ENCODE peak calls at places on chromosome 4, in eight cellular contexts. K is AG10803; I is lung; D is CD4-positive, alpha-beta T cell; V is GM12864; M is coronary artery; Y is activated T-helper 1 cell treated with Interleukin-2 at 50 U/mL for 16 hours; U is GM04503. S is an unnamed sample.

GRCh38 chr4:183747931-183748664 is 89.0 kb downstream of the TRAPPC11 start:
- DNase-seq in K (peak), I (peak), D (no peak), V (no peak), M (no peak), Y (no peak), U (no peak), S (no peak)

GRCh38 chr4:140426610-140427103 is 791 bp downstream of the CLGN start:
- DNase-seq in K (no peak), I (no peak), D (no peak), V (no peak), M (no peak), Y (no peak), U (no peak), S (no peak)

GRCh38 chr4:148442830-148443549 is 776 bp upstream of the NR3C2 start:
- DNase-seq in K (no peak), I (no peak), D (no peak), V (no peak), M (no peak), Y (no peak), U (no peak), S (no peak)

GRCh38 chr4:143437476-143437875 is 76.0 kb upstream of the SMARCA5 start:
- DNase-seq in K (no peak), I (no peak), D (no peak), V (no peak), M (no peak), Y (no peak), U (no peak), S (no peak)

GRCh38 chr4:152094851-152095700 is 334.3 kb upstream of the GATB start:
- DNase-seq in K (peak), I (no peak), D (no peak), V (no peak), M (no peak), Y (no peak), U (peak), S (no peak)

GRCh38 chr4:164345756-164346155 is 408.2 kb upstream of the SMIM31 start:
- DNase-seq in K (no peak), I (no peak), D (no peak), V (no peak), M (no peak), Y (no peak), U (no peak), S (no peak)

GRCh38 chr4:79613269-79613995 is 205.4 kb upstream of the GK2 start:
- DNase-seq in K (no peak), I (no peak), D (no peak), V (no peak), M (no peak), Y (no peak), U (no peak), S (no peak)

GRCh38 chr4:111945014-111945413 is 200.2 kb upstream of the FAM241A start:
- DNase-seq in K (peak), I (no peak), D (no peak), V (no peak), M (no peak), Y (no peak), U (no peak), S (no peak)

GRCh38 chr4:93084599-93085305 is 743.8 kb upstream of the ATOH1 start:
- DNase-seq in K (no peak), I (no peak), D (no peak), V (no peak), M (no peak), Y (no peak), U (no peak), S (peak)

GRCh38 chr4:115234405-115235093 is 121.1 kb upstream of the NDST4 start:
- DNase-seq in K (no peak), I (no peak), D (no peak), V (no peak), M (no peak), Y (no peak), U (no peak), S (no peak)

GRCh38 chr4:77263247-77263646 is 106.2 kb downstream of the CCNG2 start:
- DNase-seq in K (no peak), I (no peak), D (no peak), V (no peak), M (no peak), Y (no peak), U (no peak), S (no peak)

GRCh38 chr4:62549601-62550000 is 1349.5 kb downstream of the ADGRL3 start:
- DNase-seq in K (no peak), I (no peak), D (no peak), V (no peak), M (no peak), Y (no peak), U (no peak), S (no peak)

GRCh38 chr4:38865445-38865844 is 2.2 kb upstream of the FAM114A1 start:
- DNase-seq in K (no peak), I (no peak), D (no peak), V (no peak), M (no peak), Y (no peak), U (no peak), S (no peak)

GRCh38 chr4:88963817-88964216 is 93.2 kb downstream of the FAM13A start:
- DNase-seq in K (peak), I (no peak), D (no peak), V (no peak), M (no peak), Y (no peak), U (no peak), S (no peak)

GRCh38 chr4:70269674-70270073 is 27.3 kb downstream of the CSN3 start:
- DNase-seq in K (no peak), I (no peak), D (no peak), V (no peak), M (no peak), Y (no peak), U (no peak), S (no peak)

GRCh38 chr4:41505161-41505653 is 32.8 kb upstream of the LIMCH1 start:
- DNase-seq in K (peak), I (no peak), D (no peak), V (no peak), M (peak), Y (no peak), U (peak), S (no peak)

GRCh38 chr4:112327950-112328349 is 30.8 kb downstream of the ALPK1 start:
- DNase-seq in K (peak), I (no peak), D (no peak), V (no peak), M (no peak), Y (no peak), U (peak), S (no peak)

GRCh38 chr4:59060895-59061294 is 1950.7 kb upstream of the IGFBP7 start:
- DNase-seq in K (no peak), I (no peak), D (no peak), V (no peak), M (no peak), Y (no peak), U (no peak), S (no peak)

GRCh38 chr4:189845145-189845846 is 95.4 kb upstream of the FRG1 start:
- DNase-seq in K (peak), I (no peak), D (no peak), V (no peak), M (no peak), Y (no peak), U (no peak), S (no peak)

GRCh38 chr4:15920723-15921591 is 17.6 kb downstream of the FGFBP1 start:
- DNase-seq in K (peak), I (peak), D (no peak), V (no peak), M (no peak), Y (no peak), U (peak), S (no peak)

GRCh38 chr4:4430492-4431195 is 43.7 kb downstream of the NSG1 start:
- DNase-seq in K (peak), I (no peak), D (peak), V (peak), M (no peak), Y (peak), U (peak), S (no peak)

GRCh38 chr4:1290165-1290977 is 680 bp downstream of the MAEA start:
- DNase-seq in K (peak), I (no peak), D (no peak), V (no peak), M (no peak), Y (no peak), U (no peak), S (no peak)

GRCh38 chr4:151887151-151887815 is 126.5 kb upstream of the GATB start:
- DNase-seq in K (peak), I (no peak), D (no peak), V (peak), M (no peak), Y (no peak), U (no peak), S (no peak)

GRCh38 chr4:86924805-86925204 is 10.0 kb upstream of the AFF1 start:
- DNase-seq in K (peak), I (no peak), D (no peak), V (no peak), M (no peak), Y (no peak), U (no peak), S (no peak)

GRCh38 chr4:86927843-86928395 is 6.9 kb upstream of the AFF1 start:
- DNase-seq in K (peak), I (no peak), D (no peak), V (no peak), M (no peak), Y (no peak), U (peak), S (no peak)

GRCh38 chr4:20297246-20297645 is 45.5 kb downstream of the SLIT2 start:
- DNase-seq in K (peak), I (no peak), D (no peak), V (no peak), M (no peak), Y (no peak), U (peak), S (no peak)

GRCh38 chr4:3675251-3676115 is 90.7 kb upstream of the ADRA2C start:
- DNase-seq in K (no peak), I (no peak), D (no peak), V (no peak), M (no peak), Y (no peak), U (no peak), S (peak)

GRCh38 chr4:2767705-2768074 is 11.6 kb upstream of the TNIP2 start:
- DNase-seq in K (no peak), I (no peak), D (no peak), V (no peak), M (peak), Y (no peak), U (no peak), S (no peak)

GRCh38 chr4:21947768-21948346 is 715 bp downstream of the KCNIP4 start:
- DNase-seq in K (no peak), I (no peak), D (no peak), V (no peak), M (no peak), Y (no peak), U (no peak), S (no peak)

GRCh38 chr4:92447265-92447905 is 143.6 kb downstream of the GRID2 start:
- DNase-seq in K (no peak), I (no peak), D (no peak), V (no peak), M (no peak), Y (no peak), U (no peak), S (no peak)

GRCh38 chr4:133150643-133151300 is 1.7 kb downstream of the PCDH10 start:
- DNase-seq in K (no peak), I (no peak), D (no peak), V (no peak), M (peak), Y (no peak), U (no peak), S (no peak)

GRCh38 chr4:27276322-27277073 is 415.9 kb downstream of the STIM2 start:
- DNase-seq in K (no peak), I (no peak), D (no peak), V (no peak), M (no peak), Y (no peak), U (no peak), S (no peak)

GRCh38 chr4:109996531-109996930 is 83.8 kb downstream of the EGF start:
- DNase-seq in K (no peak), I (no peak), D (no peak), V (no peak), M (no peak), Y (no peak), U (no peak), S (no peak)

GRCh38 chr4:1300466-1301455 is 11.1 kb downstream of the MAEA start:
- DNase-seq in K (peak), I (peak), D (no peak), V (no peak), M (no peak), Y (peak), U (no peak), S (no peak)

GRCh38 chr4:94446386-94446785 is 5.4 kb upstream of the PDLIM5 start:
- DNase-seq in K (peak), I (no peak), D (no peak), V (no peak), M (no peak), Y (no peak), U (no peak), S (no peak)

GRCh38 chr4:83536649-83537352 is 893 bp downstream of the GPAT3 start:
- DNase-seq in K (no peak), I (no peak), D (no peak), V (no peak), M (no peak), Y (no peak), U (no peak), S (no peak)

GRCh38 chr4:4890574-4891260 is 31.3 kb downstream of the MSX1 start:
- DNase-seq in K (no peak), I (no peak), D (no peak), V (no peak), M (peak), Y (no peak), U (no peak), S (no peak)

GRCh38 chr4:135177323-135177722 is 975.7 kb upstream of the PABPC4L start:
- DNase-seq in K (no peak), I (no peak), D (no peak), V (no peak), M (no peak), Y (no peak), U (no peak), S (no peak)

S was measured in iPS DF 19.7.